ENCODE peak calls at places on chromosome 5, in four cellular contexts. N is Panc1, W is K562, H is HepG2. R is an unnamed sample.

GRCh38 chr5:91024160-91024559 is 359.0 kb downstream of the ARRDC3 start:
- DNase-seq in N (no peak), W (no peak), H (no peak), R (no peak)

GRCh38 chr5:132221781-132222648 is 5.6 kb downstream of the P4HA2 start:
- DNase-seq in H (no peak), W (no peak), N (no peak), R (no peak)

GRCh38 chr5:96175090-96175489 is 213.4 kb upstream of the ELL2 start:
- DNase-seq in N (no peak), H (no peak), W (no peak), R (peak; percentile 33)

GRCh38 chr5:106454651-106455415 is 1215.9 kb downstream of the EFNA5 start:
- DNase-seq in N (no peak), H (peak; percentile 5), W (no peak), R (peak; percentile 59)

GRCh38 chr5:127186657-127187056 is 103.9 kb upstream of the MEGF10 start:
- DNase-seq in H (no peak), N (no peak), W (no peak), R (no peak)

GRCh38 chr5:142981475-142981874 is 211.3 kb downstream of the ARHGAP26 start:
- DNase-seq in N (no peak), W (no peak), H (no peak), R (no peak)

GRCh38 chr5:35790462-35790822 is 66.2 kb upstream of the IL7R start:
- DNase-seq in W (no peak), H (no peak), N (no peak), R (no peak)

GRCh38 chr5:180471866-180472265 is 22.3 kb upstream of the CNOT6 start:
- DNase-seq in N (no peak), H (no peak), W (no peak), R (no peak)

GRCh38 chr5:151283120-151283825 is 20.3 kb downstream of the SLC36A3 start:
- DNase-seq in H (no peak), N (no peak), W (no peak), R (no peak)

GRCh38 chr5:128491291-128491690 is 46.8 kb downstream of the FBN2 start:
- DNase-seq in W (no peak), H (no peak), N (no peak), R (no peak)

GRCh38 chr5:173256800-173257199 is 21.8 kb upstream of the NKX2-5 start:
- DNase-seq in N (no peak), H (no peak), W (no peak), R (no peak)

GRCh38 chr5:40347981-40348725 is 331.6 kb upstream of the PTGER4 start:
- DNase-seq in H (no peak), W (no peak), N (no peak), R (no peak)

GRCh38 chr5:93967923-93968322 is 226.5 kb upstream of the POU5F2 start:
- DNase-seq in N (no peak), W (no peak), H (no peak), R (no peak)

GRCh38 chr5:88671808-88672499 is 211.0 kb downstream of the MEF2C start:
- DNase-seq in N (no peak), H (no peak), W (no peak), R (no peak)

GRCh38 chr5:140093866-140094265 is 20.0 kb upstream of the PURA start:
- DNase-seq in W (no peak), H (no peak), N (no peak), R (no peak)

GRCh38 chr5:17190242-17190778 is 27.1 kb upstream of the BASP1 start:
- DNase-seq in N (peak; percentile 66), H (peak; percentile 23), W (peak; percentile 43), R (peak; percentile 46)

GRCh38 chr5:178163772-178164735 is 10.4 kb upstream of the NHP2 start:
- DNase-seq in N (peak; percentile 69), H (peak; percentile 58), W (peak; percentile 89), R (peak; percentile 62)

GRCh38 chr5:132258102-132259060 is 885 bp downstream of the PDLIM4 start:
- DNase-seq in W (peak; percentile 43), H (no peak), N (no peak), R (no peak)

GRCh38 chr5:167147879-167148278 is 1143.6 kb upstream of the WWC1 start:
- DNase-seq in W (no peak), N (no peak), H (no peak), R (no peak)

GRCh38 chr5:18052569-18052968 is 418.3 kb downstream of the TAF11L14 start:
- DNase-seq in N (no peak), H (no peak), W (no peak), R (no peak)

GRCh38 chr5:151954271-151954670 is 29.6 kb upstream of the GLRA1 start:
- DNase-seq in H (no peak), N (no peak), W (no peak), R (no peak)

GRCh38 chr5:102313907-102314306 is 17.8 kb upstream of the SLCO4C1 start:
- DNase-seq in H (no peak), W (no peak), N (no peak), R (no peak)

GRCh38 chr5:110250790-110251189 is 475.7 kb downstream of the TMEM232 start:
- DNase-seq in H (no peak), W (no peak), N (no peak), R (no peak)

GRCh38 chr5:132445930-132446329 is 44.6 kb downstream of the IRF1 start:
- DNase-seq in H (no peak), N (no peak), W (no peak), R (no peak)

GRCh38 chr5:98602534-98603112 is 170.8 kb upstream of the RGMB start:
- DNase-seq in N (no peak), W (no peak), H (no peak), R (no peak)

GRCh38 chr5:112703866-112704820 is 33.5 kb upstream of the APC start:
- DNase-seq in H (no peak), W (no peak), N (no peak), R (no peak)

GRCh38 chr5:132753135-132753987 is 6.1 kb downstream of the CCNI2 start:
- DNase-seq in N (no peak), W (no peak), H (peak; percentile 29), R (no peak)

GRCh38 chr5:14420136-14420808 is 161.3 kb upstream of the OTULINL start:
- DNase-seq in H (no peak), W (no peak), N (no peak), R (no peak)

GRCh38 chr5:22500521-22500920 is 352.6 kb downstream of the CDH12 start:
- DNase-seq in N (no peak), H (no peak), W (no peak), R (no peak)

GRCh38 chr5:134503937-134504437 is 21.5 kb upstream of the JADE2 start:
- DNase-seq in N (no peak), H (peak; percentile 15), W (no peak), R (no peak)

GRCh38 chr5:83718195-83718825 is 2.3 kb downstream of the HAPLN1 start:
- DNase-seq in N (peak; percentile 24), W (peak; percentile 42), H (peak; percentile 70), R (peak; percentile 59)

GRCh38 chr5:136053336-136054121 is 24.7 kb downstream of the TGFBI start:
- DNase-seq in N (peak; percentile 89), H (peak; percentile 99), W (peak; percentile 21), R (peak; percentile 76)

GRCh38 chr5:135194573-135195266 is 160.7 kb upstream of the PITX1 start:
- DNase-seq in W (peak; percentile 39), N (no peak), H (no peak), R (no peak)

GRCh38 chr5:115636008-115636407 is 10.2 kb upstream of the TMED7 start:
- DNase-seq in H (no peak), W (no peak), N (no peak), R (no peak)

GRCh38 chr5:134561871-134562296 is 36.4 kb downstream of the JADE2 start:
- DNase-seq in W (peak; percentile 50), H (peak; percentile 8), N (no peak), R (peak; percentile 7)

GRCh38 chr5:138596105-138596987 is 21.1 kb upstream of the HSPA9 start:
- DNase-seq in H (no peak), W (no peak), N (no peak), R (no peak)

GRCh38 chr5:68538886-68539420 is 323.4 kb downstream of the PIK3R1 start:
- DNase-seq in N (no peak), W (no peak), H (no peak), R (no peak)

GRCh38 chr5:162488077-162488476 is 420.5 kb downstream of the GABRG2 start:
- DNase-seq in H (no peak), N (no peak), W (no peak), R (no peak)

GRCh38 chr5:168433982-168434381 is 52.3 kb upstream of the RARS1 start:
- DNase-seq in W (no peak), N (no peak), H (no peak), R (no peak)
- TF ChIP-seq TCF7L2 in W (no peak), N (no peak), H (no peak), R (no peak)

GRCh38 chr5:42629284-42629683 is 127.3 kb upstream of the CCDC152 start:
- DNase-seq in H (no peak), N (no peak), W (no peak), R (no peak)

GRCh38 chr5:42626462-42626861 is 130.2 kb upstream of the CCDC152 start:
- DNase-seq in N (no peak), H (no peak), W (no peak), R (no peak)

GRCh38 chr5:42632501-42632900 is 124.1 kb upstream of the CCDC152 start:
- DNase-seq in W (no peak), H (no peak), N (no peak), R (no peak)

GRCh38 chr5:42631241-42631640 is 125.4 kb upstream of the CCDC152 start:
- DNase-seq in N (no peak), H (no peak), W (no peak), R (no peak)

DNA sequence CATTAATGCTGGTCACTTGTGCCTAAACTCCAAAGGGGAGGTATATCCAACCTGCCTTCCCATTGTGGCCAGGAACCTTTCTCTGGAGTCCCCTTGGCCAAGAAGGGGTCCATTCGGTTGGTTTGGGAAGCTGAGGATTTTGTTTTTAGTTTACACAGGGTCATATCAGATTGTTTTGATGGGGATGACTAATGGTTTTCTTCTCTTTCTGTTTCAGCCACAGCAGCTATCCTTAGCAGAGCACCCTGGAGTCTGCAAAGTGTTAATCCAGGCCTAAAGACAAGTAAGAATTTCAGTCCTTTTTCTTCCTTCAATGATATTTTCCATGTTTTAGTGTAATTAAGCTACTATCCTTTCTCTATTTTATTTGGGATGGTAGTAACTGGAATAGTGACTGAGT is 127.8 kb upstream of the CCDC152 start:
- DNase-seq in H (no peak), W (no peak), N (no peak), R (no peak)
- TF ChIP-seq TCF7L2 in H (no peak), W (no peak), N (no peak), R (no peak)

DNA sequence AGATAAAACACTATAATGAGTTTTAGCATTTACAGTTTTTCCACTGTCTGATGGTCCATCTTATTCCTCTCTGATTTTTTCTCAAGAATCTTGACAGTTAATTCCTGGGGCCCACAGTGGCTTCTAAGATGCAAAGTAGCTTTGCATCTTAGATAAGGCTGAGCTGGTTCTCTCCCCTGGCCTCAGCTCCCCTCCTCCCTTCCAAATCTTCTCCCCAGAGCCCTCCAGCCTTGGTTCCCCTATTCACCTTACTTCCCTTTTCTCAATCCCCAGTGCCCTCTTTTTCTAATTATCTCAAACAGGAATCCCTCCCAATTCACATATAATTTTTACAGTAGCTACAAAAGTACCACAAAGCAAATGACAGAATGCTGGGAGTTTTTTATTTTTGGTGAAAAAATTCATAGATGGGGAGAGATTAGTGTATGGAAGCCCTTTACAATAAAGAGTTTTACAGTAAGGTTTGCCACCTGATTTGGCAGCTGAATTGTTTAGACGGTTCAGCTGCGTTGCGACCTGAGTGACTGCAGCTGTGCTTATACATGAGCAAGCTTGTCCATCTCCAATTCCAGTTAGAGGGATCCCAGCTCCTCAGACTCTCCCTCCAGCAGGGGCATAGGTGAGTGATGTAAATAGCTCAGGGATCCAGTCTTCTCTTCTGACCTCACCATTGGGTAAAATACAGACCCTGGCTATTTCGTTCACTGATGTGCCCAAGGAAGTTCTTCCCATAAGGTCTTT is 51.4 kb upstream of the CKMT2 start:
- DNase-seq in N (no peak), H (no peak), W (no peak), R (no peak)
- TF ChIP-seq TCF7L2 in N (no peak), H (no peak), W (no peak), R (no peak)

GRCh38 chr5:39202594-39203290 is 16.6 kb downstream of the FYB1 start:
- DNase-seq in N (no peak), W (no peak), H (no peak), R (no peak)
- TF ChIP-seq TCF7L2 in N (no peak), W (no peak), H (no peak), R (no peak)